ENCODE peak calls at places on chromosomes 12 and 14, in nine cellular contexts. E is kidney glomerular epithelial cell; D is type B pancreatic cell; C is Calu3; Z is NCI-H510A treated with DMSO at 0.1 percent for 48 hours; V is stimulated activated CD8-positive, alpha-beta memory T cell treated with anti-CD3 and anti-CD28 coated beads, Interleukin-15, amount 100 ng/mL, for 24 hours; W is tibial artery; S is HT1080; J is C1 segment of cervical spinal cord. X is an unnamed sample.

GRCh38 chr14:89387922-89388685 is 28.9 kb downstream of the FOXN3 start:
- DNase-seq in V (no peak), S (no peak), W (no peak), C (no peak), E (no peak), Z (no peak), D (no peak), J (no peak), X (no peak)

GRCh38 chr12:57372233-57372632 is 58.6 kb downstream of the R3HDM2 start:
- DNase-seq in Z (no peak), W (no peak), J (no peak), V (no peak), D (no peak), S (no peak), E (no peak), C (no peak), X (no peak)

GRCh38 chr14:93546642-93547041 is 115.9 kb downstream of the UNC79 start:
- DNase-seq in J (no peak), V (no peak), C (no peak), W (no peak), D (no peak), S (no peak), Z (no peak), E (peak), X (no peak)

GRCh38 chr14:81164167-81164774 is 56.5 kb downstream of the GTF2A1 start:
- DNase-seq in S (peak), D (no peak), C (peak), Z (peak), V (no peak), J (no peak), W (peak), E (peak), X (no peak)

GRCh38 chr14:65286443-65286842 is 126.1 kb upstream of the FUT8 start:
- DNase-seq in E (no peak), J (no peak), S (peak), W (no peak), C (peak), D (no peak), V (no peak), Z (no peak), X (no peak)

GRCh38 chr12:10614056-10614370 is 604 bp upstream of the MAGOHB start:
- DNase-seq in E (no peak), C (no peak), J (no peak), W (no peak), V (no peak), Z (no peak), D (no peak), S (no peak), X (no peak)

GRCh38 chr12:208813-209212 is 5.1 kb downstream of the SLC6A12 start:
- DNase-seq in S (no peak), D (no peak), W (no peak), C (no peak), Z (no peak), E (no peak), J (no peak), V (no peak), X (no peak)

GRCh38 chr12:45050751-45051489 is at the start of gene DBX2:
- DNase-seq in E (no peak), V (no peak), S (no peak), W (no peak), D (peak), J (no peak), C (peak), Z (no peak), X (no peak)